ENCODE peak calls at places on chromosome 15, in seven cellular contexts. D is WTC11, P is H9, T is fibroblast of pulmonary artery, Q is stomach, H is endodermal cell, G is H1. X is an unnamed sample.

GRCh38 chr15:66070220-66070934 is 183.2 kb downstream of the MEGF11 start:
- DNase-seq in H (no peak), Q (no peak), D (no peak), P (no peak), G (no peak), T (no peak), X (no peak)

GRCh38 chr15:85770722-85771041 is 24.0 kb downstream of the KLHL25 start:
- DNase-seq in P (no peak), Q (no peak), G (no peak), H (no peak), D (no peak), T (no peak), X (no peak)

GRCh38 chr15:56821721-56822425 is 88.6 kb upstream of the ZNF280D start:
- DNase-seq in H (peak; percentile 83), D (peak; percentile 64), P (peak; percentile 59), G (no peak), Q (peak; percentile 65), T (peak; percentile 85), X (no peak)

GRCh38 chr15:82044373-82045178 is 1.2 kb downstream of the MEX3B start:
- DNase-seq in D (peak; percentile 71), P (peak; percentile 84), T (peak; percentile 74), G (no peak), Q (no peak), H (peak; percentile 87), X (peak; percentile 46)

GRCh38 chr15:61518191-61518950 is 289.3 kb upstream of the RORA start:
- DNase-seq in H (peak; percentile 66), P (no peak), G (no peak), D (no peak), T (no peak), Q (no peak), X (no peak)

GRCh38 chr15:95923797-95924196 is 406.7 kb upstream of the NR2F2 start:
- DNase-seq in T (no peak), Q (no peak), D (no peak), H (no peak), G (no peak), P (no peak), X (no peak)

GRCh38 chr15:101479342-101479845 is 10.1 kb downstream of the PCSK6 start:
- DNase-seq in Q (no peak), T (no peak), H (peak; percentile 37), P (no peak), G (no peak), D (no peak), X (no peak)

GRCh38 chr15:67085818-67086649 is 20.6 kb downstream of the SMAD3 start:
- DNase-seq in P (no peak), H (peak; percentile 72), G (no peak), T (peak; percentile 82), Q (no peak), D (no peak), X (no peak)

GRCh38 chr15:90915808-90916440 is 12.8 kb downstream of the MAN2A2 start:
- DNase-seq in P (no peak), D (no peak), G (no peak), Q (peak; percentile 50), T (no peak), H (no peak), X (no peak)

GRCh38 chr15:62601779-62602540 is 436.9 kb upstream of the C2CD4B start:
- DNase-seq in H (no peak), G (no peak), D (no peak), Q (no peak), T (no peak), P (no peak), X (no peak)

GRCh38 chr15:80604583-80605506 is 90.3 kb upstream of the ABHD17C start:
- DNase-seq in H (peak; percentile 58), T (no peak), P (no peak), G (no peak), Q (no peak), D (no peak), X (no peak)

GRCh38 chr15:74038707-74039655 is 43.4 kb downstream of the GOLGA6A start:
- DNase-seq in T (peak; percentile 71), P (no peak), D (no peak), Q (no peak), G (no peak), H (peak; percentile 31), X (peak; percentile 4)

GRCh38 chr15:43538091-43538490 is 20.7 kb downstream of the MAP1A start:
- DNase-seq in Q (no peak), P (no peak), T (no peak), G (no peak), D (no peak), H (no peak), X (no peak)
- TF ChIP-seq CTCF in Q (no peak), P (no peak), T (no peak), G (no peak), D (no peak), H (no peak), X (no peak)

DNA sequence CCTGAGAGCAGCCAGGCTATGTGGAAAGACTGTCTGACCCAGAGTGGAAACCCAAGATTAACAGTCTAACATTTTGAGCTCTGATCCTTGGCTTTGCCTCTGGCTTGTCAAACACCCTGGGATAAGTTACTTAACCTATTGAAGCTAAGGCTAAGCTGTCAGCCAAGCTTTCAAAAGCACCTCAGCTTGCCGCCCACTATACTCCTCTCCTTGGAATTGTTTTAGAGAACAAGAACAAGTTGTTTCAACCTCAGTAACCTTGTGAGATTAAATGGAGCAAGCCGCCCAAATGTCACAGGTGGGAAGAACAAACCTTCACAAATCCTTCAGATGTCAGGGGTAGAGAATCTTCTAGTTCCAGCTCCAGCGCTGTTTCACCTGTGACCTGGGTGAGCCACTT is 235.1 kb downstream of the RYR3 start:
- DNase-seq in D (no peak), H (no peak), G (no peak), Q (no peak), P (no peak), T (no peak), X (no peak)
- TF ChIP-seq CTCF in D (no peak), H (no peak), G (no peak), Q (no peak), P (no peak), T (no peak), X (no peak)

GRCh38 chr15:40067921-40068624 is 29.1 kb upstream of the SRP14 start:
- DNase-seq in Q (no peak), T (no peak), H (peak; percentile 33), G (no peak), P (no peak), D (no peak), X (no peak)
- TF ChIP-seq CTCF in Q (no peak), T (no peak), H (no peak), G (no peak), P (no peak), D (no peak), X (no peak)

GRCh38 chr15:39921274-39921638 is 1.2 kb upstream of the GPR176 start:
- DNase-seq in T (no peak), H (no peak), G (no peak), Q (no peak), D (no peak), P (no peak), X (no peak)

GRCh38 chr15:39919740-39920509 is at the start of gene GPR176:
- DNase-seq in Q (no peak), H (peak; percentile 84), G (no peak), D (peak; percentile 54), T (peak; percentile 86), P (peak; percentile 64), X (no peak)

GRCh38 chr15:39919396-39919739 is 698 bp downstream of the GPR176 start:
- DNase-seq in Q (no peak), H (no peak), G (no peak), P (no peak), T (no peak), D (no peak), X (no peak)

GRCh38 chr15:39918688-39919385 is 1.2 kb downstream of the GPR176 start:
- DNase-seq in Q (no peak), T (peak; percentile 86), P (no peak), D (no peak), H (no peak), G (no peak), X (no peak)

GRCh38 chr15:39920510-39921273 is 626 bp upstream of the GPR176 start:
- DNase-seq in H (peak; percentile 86), P (peak; percentile 70), T (peak; percentile 83), G (no peak), Q (peak; percentile 74), D (peak; percentile 65), X (peak; percentile 47)
- TF ChIP-seq CTCF in H (peak; percentile 15), P (no peak), T (no peak), G (no peak), Q (no peak), D (no peak), X (peak; percentile 26)

DNA sequence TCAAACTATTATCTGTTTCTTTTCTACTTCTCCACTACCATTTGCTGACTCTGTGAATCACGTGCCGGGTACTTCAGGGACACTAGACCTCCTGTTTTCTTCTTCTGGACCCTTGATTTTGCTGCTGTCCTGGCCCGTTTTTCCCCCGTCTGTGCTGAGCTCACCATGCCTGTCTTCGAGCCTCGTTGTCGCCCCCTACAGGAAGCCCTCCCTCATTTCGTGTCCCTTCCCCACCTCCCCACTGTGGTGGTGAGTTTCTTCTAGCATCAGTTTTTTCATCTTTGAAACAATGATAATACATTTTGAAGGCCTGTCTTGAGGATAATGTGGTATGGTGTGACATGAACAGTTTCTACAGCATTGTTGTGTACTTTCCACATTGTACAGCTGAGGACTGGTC is 12.8 kb downstream of the GABRG3 start:
- DNase-seq in P (peak; percentile 41), T (no peak), G (no peak), Q (no peak), H (peak; percentile 77), D (peak; percentile 65), X (no peak)
- TF ChIP-seq CTCF in P (peak; percentile 70), T (no peak), G (peak; percentile 40), Q (no peak), H (peak; percentile 69), D (peak; percentile 74), X (peak; percentile 16)

DNA sequence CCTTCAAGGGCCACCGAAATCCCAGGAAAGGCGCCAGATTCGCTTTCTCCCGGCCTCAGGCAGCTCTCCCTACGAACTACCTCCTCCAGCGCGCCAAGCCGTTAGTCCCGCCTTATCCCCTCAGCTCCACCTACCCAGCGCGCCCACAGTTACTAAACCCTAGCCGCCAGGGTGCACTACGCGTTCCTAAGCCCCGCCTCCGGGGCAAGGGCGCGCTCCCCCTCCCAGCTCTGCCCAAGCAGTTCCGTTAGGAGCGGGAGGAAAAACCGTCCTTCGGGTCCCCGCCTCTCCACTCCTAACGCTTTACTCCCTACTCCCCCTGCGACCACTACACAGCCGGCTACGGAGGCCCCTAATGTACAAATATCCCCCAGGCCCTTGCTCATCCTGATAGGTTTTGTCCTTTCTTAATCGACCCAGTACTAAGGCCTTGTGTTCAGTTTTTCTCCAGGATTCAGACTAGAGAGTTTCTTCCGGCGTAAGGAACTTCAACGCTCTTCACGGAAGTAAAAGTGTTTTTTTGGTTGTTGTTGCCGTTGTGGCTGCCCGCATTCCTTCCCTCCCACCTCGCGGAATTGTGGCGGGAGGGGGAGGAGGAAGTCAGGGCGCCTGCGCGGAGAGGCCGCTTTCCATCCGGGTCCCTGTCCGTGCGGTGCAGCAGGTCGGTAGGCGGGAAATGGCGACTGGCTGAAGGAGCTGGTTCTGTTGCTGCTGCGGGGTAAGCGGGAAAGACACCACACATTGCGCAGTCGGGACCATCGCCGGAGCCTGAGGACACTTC is at the start of gene CTDSPL2:
- DNase-seq in Q (peak; percentile 98), G (peak; percentile 98), P (peak; percentile 99), H (peak; percentile 99), D (peak; percentile 98), T (peak; percentile 99), X (peak; percentile 47)
- TF ChIP-seq CTCF in Q (no peak), G (peak; percentile 0), P (peak; percentile 23), H (peak; percentile 61), D (no peak), T (peak; percentile 7), X (peak; percentile 35)

X was measured in D721Med.